ENCODE peak calls at places on chromosomes 7 and 10, in four cellular contexts. One of them, this sample, is unnamed.

GRCh38 chr7:93574646-93575554 is at the start of gene CALCR:
- DNase-seq in Karpas-422: no peak
- DNase-seq in heart right ventricle: no peak
- DNase-seq in tibial nerve: no peak
- DNase-seq in this sample: no peak

GRCh38 chr10:71692598-71693307 is 26.8 kb downstream of the C10orf105 start:
- DNase-seq in Karpas-422: no peak
- DNase-seq in heart right ventricle: no peak
- DNase-seq in tibial nerve: no peak
- DNase-seq in this sample: no peak

GRCh38 chr10:73789659-73790055 is 4.3 kb downstream of the ZSWIM8 start:
- DNase-seq in Karpas-422: no peak
- DNase-seq in heart right ventricle: no peak
- DNase-seq in tibial nerve: no peak
- DNase-seq in this sample: no peak

GRCh38 chr7:22094413-22095304 is 149.0 kb upstream of the CDCA7L start:
- DNase-seq in Karpas-422: no peak
- DNase-seq in heart right ventricle: no peak
- DNase-seq in tibial nerve: no peak
- DNase-seq in this sample: no peak

GRCh38 chr7:2607122-2607912 is 24.5 kb upstream of the TTYH3 start:
- DNase-seq in Karpas-422: no peak
- DNase-seq in heart right ventricle: peak
- DNase-seq in tibial nerve: no peak
- DNase-seq in this sample: peak

GRCh38 chr10:78354101-78354500 is 320.4 kb downstream of the RPS24 start:
- DNase-seq in Karpas-422: no peak
- DNase-seq in heart right ventricle: no peak
- DNase-seq in tibial nerve: no peak
- DNase-seq in this sample: no peak

GRCh38 chr7:138248609-138249008 is 172.3 kb downstream of the AKR1D1 start:
- DNase-seq in Karpas-422: no peak
- DNase-seq in heart right ventricle: no peak
- DNase-seq in tibial nerve: no peak
- DNase-seq in this sample: no peak

GRCh38 chr10:110828525-110828924 is 43.2 kb upstream of the PDCD4 start:
- DNase-seq in Karpas-422: no peak
- DNase-seq in heart right ventricle: no peak
- DNase-seq in tibial nerve: no peak
- DNase-seq in this sample: no peak

GRCh38 chr10:110610308-110610774 is 33.8 kb upstream of the RBM20 start:
- DNase-seq in Karpas-422: peak
- DNase-seq in heart right ventricle: no peak
- DNase-seq in tibial nerve: peak
- DNase-seq in this sample: no peak

GRCh38 chr10:95268438-95268837 is 22.4 kb downstream of the PDLIM1 start:
- DNase-seq in Karpas-422: no peak
- DNase-seq in heart right ventricle: peak
- DNase-seq in tibial nerve: no peak
- DNase-seq in this sample: peak
- H3K27ac ChIP-seq in Karpas-422: no peak
- H3K27ac ChIP-seq in heart right ventricle: peak
- H3K27ac ChIP-seq in tibial nerve: peak
- H3K27ac ChIP-seq in this sample: peak

DNA sequence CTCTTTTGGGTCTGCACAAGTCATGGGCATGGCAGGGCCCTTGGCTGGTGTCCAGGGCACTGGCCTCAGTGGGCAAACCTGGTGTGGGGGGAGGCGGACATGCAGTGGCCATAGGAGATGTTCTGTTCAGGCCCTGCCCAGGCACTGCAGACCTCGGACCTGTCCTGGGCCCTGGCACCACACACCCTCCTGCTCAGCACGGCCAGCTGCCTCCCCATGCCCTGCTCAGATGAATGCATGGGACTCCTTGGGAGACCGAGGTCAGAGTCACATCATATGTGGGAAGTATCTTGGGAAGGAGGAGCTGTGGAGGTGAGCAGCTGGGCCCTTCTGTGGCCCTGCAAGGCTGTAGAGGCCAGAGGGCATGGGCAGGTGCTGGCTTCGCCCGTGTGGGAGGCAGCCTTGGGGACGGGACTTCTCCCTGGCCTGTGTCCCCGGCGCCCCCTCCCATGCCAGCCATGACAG is 130.8 kb downstream of the VIPR2 start:
- DNase-seq in Karpas-422: no peak
- DNase-seq in heart right ventricle: no peak
- DNase-seq in tibial nerve: no peak
- DNase-seq in this sample: no peak
- H3K27ac ChIP-seq in Karpas-422: no peak
- H3K27ac ChIP-seq in heart right ventricle: peak
- H3K27ac ChIP-seq in tibial nerve: no peak
- H3K27ac ChIP-seq in this sample: peak

GRCh38 chr10:114638874-114639625 is 19.0 kb downstream of the ABLIM1 start:
- DNase-seq in Karpas-422: no peak
- DNase-seq in heart right ventricle: no peak
- DNase-seq in tibial nerve: no peak
- DNase-seq in this sample: no peak
- H3K27ac ChIP-seq in Karpas-422: no peak
- H3K27ac ChIP-seq in heart right ventricle: no peak
- H3K27ac ChIP-seq in tibial nerve: no peak
- H3K27ac ChIP-seq in this sample: peak

GRCh38 chr7:50647286-50647980 is 82.2 kb upstream of the DDC start:
- DNase-seq in Karpas-422: no peak
- DNase-seq in heart right ventricle: no peak
- DNase-seq in tibial nerve: no peak
- DNase-seq in this sample: peak

GRCh38 chr7:50646069-50646468 is 80.9 kb upstream of the DDC start:
- DNase-seq in Karpas-422: no peak
- DNase-seq in heart right ventricle: no peak
- DNase-seq in tibial nerve: no peak
- DNase-seq in this sample: no peak

GRCh38 chr7:50641442-50642405 is 76.5 kb upstream of the DDC start:
- DNase-seq in Karpas-422: no peak
- DNase-seq in heart right ventricle: no peak
- DNase-seq in tibial nerve: no peak
- DNase-seq in this sample: peak

GRCh38 chr7:50644586-50644985 is 79.4 kb upstream of the DDC start:
- DNase-seq in Karpas-422: no peak
- DNase-seq in heart right ventricle: no peak
- DNase-seq in tibial nerve: peak
- DNase-seq in this sample: no peak

DNA sequence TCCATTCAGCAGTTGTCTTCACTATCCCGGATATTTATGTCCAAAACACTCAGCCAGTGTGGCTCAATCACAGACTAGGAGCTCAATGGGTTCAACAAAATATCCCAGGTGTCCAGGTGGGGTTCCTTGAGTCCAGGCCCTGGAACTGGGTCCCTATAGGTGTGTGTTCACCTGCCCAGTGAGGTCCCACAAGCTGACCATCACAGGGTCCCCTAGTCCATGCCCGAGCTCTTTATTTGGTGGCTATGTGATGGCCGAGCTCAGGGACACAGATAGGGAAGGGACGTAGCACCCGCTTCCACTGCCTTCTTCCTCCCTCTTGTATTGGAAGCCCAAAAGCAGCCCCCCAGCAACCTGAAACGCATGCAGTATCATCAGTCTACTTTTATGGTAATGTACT is 78.9 kb upstream of the DDC start:
- DNase-seq in Karpas-422: no peak
- DNase-seq in heart right ventricle: no peak
- DNase-seq in tibial nerve: no peak
- DNase-seq in this sample: no peak
- H3K27ac ChIP-seq in Karpas-422: no peak
- H3K27ac ChIP-seq in heart right ventricle: no peak
- H3K27ac ChIP-seq in tibial nerve: no peak
- H3K27ac ChIP-seq in this sample: peak

GRCh38 chr10:32199724-32200394 is 143.6 kb upstream of the KIF5B start:
- DNase-seq in Karpas-422: no peak
- DNase-seq in heart right ventricle: no peak
- DNase-seq in tibial nerve: peak
- DNase-seq in this sample: no peak

DNA sequence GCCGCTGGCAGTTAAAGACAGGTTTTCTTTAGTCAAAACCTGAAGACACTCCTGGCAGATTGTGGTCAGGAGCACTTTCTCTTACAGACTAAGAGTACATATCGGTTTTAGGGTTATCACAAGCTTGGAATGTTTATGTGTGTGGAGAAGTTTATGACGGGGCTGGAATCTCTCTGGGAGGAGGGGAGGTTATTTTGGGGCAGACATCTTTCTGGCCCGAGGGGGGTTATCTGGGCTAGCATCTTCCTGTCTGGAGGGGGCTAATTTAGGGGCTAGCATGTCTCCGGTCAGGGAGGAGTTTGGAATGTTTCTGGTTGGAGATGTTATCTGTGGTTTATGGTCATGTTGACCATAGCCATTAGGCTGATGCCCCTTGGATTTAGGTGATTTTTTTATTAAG is 141.2 kb upstream of the KIF5B start:
- DNase-seq in Karpas-422: no peak
- DNase-seq in heart right ventricle: no peak
- DNase-seq in tibial nerve: no peak
- DNase-seq in this sample: no peak
- H3K27ac ChIP-seq in Karpas-422: no peak
- H3K27ac ChIP-seq in heart right ventricle: no peak
- H3K27ac ChIP-seq in tibial nerve: no peak
- H3K27ac ChIP-seq in this sample: no peak

DNA sequence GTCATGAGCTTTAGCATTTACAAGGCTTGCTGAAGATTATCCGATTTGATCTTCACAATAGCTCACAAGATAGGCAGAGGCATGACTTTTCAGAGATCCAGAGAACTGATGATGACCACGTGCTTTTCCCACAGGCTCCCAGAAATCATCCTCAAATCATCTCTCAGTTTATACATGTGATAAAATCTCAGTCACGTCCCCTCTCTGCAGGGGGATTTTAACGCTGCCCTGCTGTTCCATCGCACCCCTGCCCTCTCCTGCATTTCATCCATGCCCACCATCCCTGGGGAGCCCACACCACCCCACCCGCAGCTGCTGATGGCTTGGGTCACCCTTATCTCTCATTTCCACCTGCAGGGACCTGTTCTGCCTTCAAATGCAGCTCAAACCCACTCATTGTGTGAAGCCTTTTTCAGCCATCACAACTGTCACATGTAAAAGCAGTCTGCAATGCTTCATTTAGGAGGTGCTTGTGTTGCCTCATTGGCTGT is 141.8 kb downstream of the DIP2C start:
- DNase-seq in Karpas-422: no peak
- DNase-seq in heart right ventricle: no peak
- DNase-seq in tibial nerve: no peak
- DNase-seq in this sample: no peak
- H3K27ac ChIP-seq in Karpas-422: no peak
- H3K27ac ChIP-seq in heart right ventricle: no peak
- H3K27ac ChIP-seq in tibial nerve: no peak
- H3K27ac ChIP-seq in this sample: no peak

GRCh38 chr10:11796439-11796838 is 26.7 kb upstream of the PROSER2 start:
- DNase-seq in Karpas-422: no peak
- DNase-seq in heart right ventricle: no peak
- DNase-seq in tibial nerve: no peak
- DNase-seq in this sample: no peak

GRCh38 chr10:11799736-11800080 is 23.4 kb upstream of the PROSER2 start:
- DNase-seq in Karpas-422: no peak
- DNase-seq in heart right ventricle: no peak
- DNase-seq in tibial nerve: no peak
- DNase-seq in this sample: no peak

GRCh38 chr10:11798862-11799735 is 24.1 kb upstream of the PROSER2 start:
- DNase-seq in Karpas-422: no peak
- DNase-seq in heart right ventricle: no peak
- DNase-seq in tibial nerve: no peak
- DNase-seq in this sample: no peak

GRCh38 chr10:11797281-11797680 is 25.9 kb upstream of the PROSER2 start:
- DNase-seq in Karpas-422: no peak
- DNase-seq in heart right ventricle: no peak
- DNase-seq in tibial nerve: no peak
- DNase-seq in this sample: no peak

DNA sequence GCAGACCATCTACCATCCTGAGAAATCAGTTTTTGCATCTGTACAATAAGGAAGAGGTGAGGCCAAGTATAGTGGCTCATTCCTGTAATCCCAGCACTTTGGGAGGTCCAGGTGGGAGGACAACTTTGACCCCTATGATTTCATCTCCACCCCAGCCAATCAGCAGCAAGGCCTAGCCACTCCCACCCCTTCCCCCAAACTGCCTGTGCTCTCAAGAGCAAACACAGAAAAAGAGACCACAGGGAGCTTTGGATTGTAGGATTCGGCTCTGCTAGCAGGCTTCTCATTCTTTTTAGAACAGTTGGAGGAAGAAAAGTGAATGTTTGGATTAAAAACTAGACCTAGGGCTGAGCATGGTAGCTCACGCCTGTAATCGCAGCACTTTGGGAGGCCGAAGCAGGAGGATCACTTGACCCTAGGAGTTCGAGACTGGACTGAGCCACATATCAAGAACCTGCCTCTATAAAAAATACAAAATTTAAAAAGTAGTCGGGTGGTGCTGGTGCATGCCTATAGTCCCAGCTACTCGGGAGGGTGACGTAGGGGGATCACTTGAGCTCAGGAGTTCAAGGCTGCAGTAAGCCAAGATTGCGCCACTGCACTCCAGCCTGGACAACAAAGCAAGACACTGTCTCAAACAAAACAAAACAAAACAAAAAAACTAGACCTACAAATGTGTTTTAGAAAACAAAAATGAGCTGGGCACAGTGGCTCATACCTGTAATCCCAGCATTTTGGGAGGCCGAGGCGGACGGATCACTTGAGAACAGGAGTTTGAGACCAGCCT is 25.1 kb upstream of the PROSER2 start:
- DNase-seq in Karpas-422: no peak
- DNase-seq in heart right ventricle: no peak
- DNase-seq in tibial nerve: no peak
- DNase-seq in this sample: no peak
- H3K27ac ChIP-seq in Karpas-422: no peak
- H3K27ac ChIP-seq in heart right ventricle: no peak
- H3K27ac ChIP-seq in tibial nerve: no peak
- H3K27ac ChIP-seq in this sample: no peak

This sample was measured in right atrium auricular region.